ENCODE peak calls at places on chromosomes 11 and 22, in eight cellular contexts. I, U, P, A, O, B, T and Z are unnamed samples.

GRCh38 chr11:15920856-15921629 is 435.3 kb downstream of the SOX6 start:
- DNase-seq in I (peak; percentile 79), U (no peak), P (peak; percentile 23), A (peak; percentile 50), O (no peak), B (no peak), T (no peak), Z (no peak)

GRCh38 chr22:30582788-30583575 is 8.5 kb upstream of the GAL3ST1 start:
- DNase-seq in I (no peak), U (no peak), P (no peak), A (no peak), O (no peak), B (no peak), T (no peak), Z (no peak)

GRCh38 chr22:49212002-49212401 is 615.7 kb downstream of the BRD1 start:
- DNase-seq in I (no peak), U (no peak), P (no peak), A (no peak), O (no peak), B (no peak), T (no peak), Z (no peak)

GRCh38 chr11:47433157-47433556 is 6.9 kb upstream of the PSMC3 start:
- DNase-seq in I (no peak), U (peak; percentile 37), P (no peak), A (no peak), O (no peak), B (no peak), T (no peak), Z (peak; percentile 33)

GRCh38 chr11:68146010-68146540 is 24.9 kb upstream of the CHKA start:
- DNase-seq in I (peak; percentile 13), U (peak; percentile 94), P (no peak), A (peak; percentile 90), O (no peak), B (peak; percentile 19), T (peak; percentile 100), Z (no peak)

GRCh38 chr22:32991353-32992115 is 66.6 kb downstream of the SYN3 start:
- DNase-seq in I (peak; percentile 91), U (no peak), P (peak; percentile 10), A (no peak), O (peak; percentile 59), B (peak; percentile 1), T (no peak), Z (no peak)

GRCh38 chr11:123616505-123617198 is 37.8 kb downstream of the SCN3B start:
- DNase-seq in I (peak; percentile 91), U (no peak), P (peak; percentile 91), A (peak; percentile 63), O (peak; percentile 82), B (peak; percentile 78), T (peak; percentile 30), Z (peak; percentile 37)

GRCh38 chr22:42716649-42717127 is 4.0 kb downstream of the A4GALT start:
- DNase-seq in I (no peak), U (no peak), P (no peak), A (no peak), O (no peak), B (no peak), T (no peak), Z (no peak)

GRCh38 chr11:13772223-13773046 is 104.0 kb downstream of the FAR1 start:
- DNase-seq in I (peak; percentile 78), U (peak; percentile 72), P (peak; percentile 80), A (no peak), O (no peak), B (peak; percentile 77), T (peak; percentile 9), Z (peak; percentile 70)

GRCh38 chr11:70281114-70281729 is 10.7 kb downstream of the PPFIA1 start:
- DNase-seq in I (no peak), U (no peak), P (peak; percentile 76), A (peak; percentile 44), O (no peak), B (peak; percentile 71), T (no peak), Z (peak; percentile 62)

GRCh38 chr11:84384637-84385227 is 1098.6 kb upstream of the CCDC90B start:
- DNase-seq in I (peak; percentile 54), U (peak; percentile 49), P (peak; percentile 71), A (peak; percentile 83), O (peak; percentile 56), B (peak; percentile 49), T (peak; percentile 77), Z (peak; percentile 66)

GRCh38 chr11:23280088-23280487 is 419.8 kb upstream of the CCDC179 start:
- DNase-seq in I (no peak), U (no peak), P (peak; percentile 24), A (no peak), O (no peak), B (no peak), T (no peak), Z (peak; percentile 50)

GRCh38 chr11:115409691-115410220 is 94.5 kb downstream of the CADM1 start:
- DNase-seq in I (no peak), U (peak; percentile 2), P (no peak), A (no peak), O (peak; percentile 83), B (peak; percentile 43), T (peak; percentile 15), Z (peak; percentile 33)

GRCh38 chr22:43829448-43829821 is 17.3 kb upstream of the EFCAB6 start:
- DNase-seq in I (no peak), U (no peak), P (no peak), A (no peak), O (peak; percentile 89), B (no peak), T (no peak), Z (peak; percentile 29)

GRCh38 chr11:132895340-132895739 is 637.0 kb downstream of the OPCML start:
- DNase-seq in I (peak; percentile 85), U (no peak), P (peak; percentile 55), A (no peak), O (no peak), B (peak; percentile 87), T (no peak), Z (peak; percentile 73)

GRCh38 chr11:1879941-1880720 is 11.6 kb downstream of the PRR33 start:
- DNase-seq in I (no peak), U (no peak), P (peak; percentile 59), A (peak; percentile 60), O (no peak), B (peak; percentile 28), T (no peak), Z (peak; percentile 22)

GRCh38 chr11:33500865-33501479 is 199.7 kb downstream of the C11orf91 start:
- DNase-seq in I (peak; percentile 37), U (peak; percentile 25), P (peak; percentile 68), A (peak; percentile 30), O (no peak), B (peak; percentile 67), T (no peak), Z (peak; percentile 63)

GRCh38 chr11:117585631-117586030 is 211.4 kb downstream of the DSCAML1 start:
- DNase-seq in I (no peak), U (no peak), P (no peak), A (no peak), O (no peak), B (no peak), T (no peak), Z (no peak)

GRCh38 chr11:125275905-125276634 is 111.5 kb downstream of the PKNOX2 start:
- DNase-seq in I (peak; percentile 10), U (no peak), P (peak; percentile 72), A (no peak), O (no peak), B (peak; percentile 25), T (no peak), Z (peak; percentile 42)

GRCh38 chr22:38497869-38498268 is 8.2 kb downstream of the DDX17 start:
- DNase-seq in I (no peak), U (no peak), P (no peak), A (no peak), O (no peak), B (no peak), T (no peak), Z (no peak)

GRCh38 chr22:38503021-38503420 is 3.1 kb downstream of the DDX17 start:
- DNase-seq in I (no peak), U (no peak), P (no peak), A (no peak), O (no peak), B (no peak), T (no peak), Z (no peak)

GRCh38 chr22:38505595-38506117 is 455 bp downstream of the DDX17 start:
- DNase-seq in I (no peak), U (peak; percentile 59), P (peak; percentile 62), A (peak; percentile 76), O (peak; percentile 61), B (peak; percentile 74), T (peak; percentile 86), Z (peak; percentile 69)

GRCh38 chr22:38504731-38505594 is 1.1 kb downstream of the DDX17 start:
- DNase-seq in I (peak; percentile 32), U (peak; percentile 41), P (peak; percentile 45), A (peak; percentile 71), O (peak; percentile 39), B (peak; percentile 49), T (peak; percentile 72), Z (no peak)

DNA sequence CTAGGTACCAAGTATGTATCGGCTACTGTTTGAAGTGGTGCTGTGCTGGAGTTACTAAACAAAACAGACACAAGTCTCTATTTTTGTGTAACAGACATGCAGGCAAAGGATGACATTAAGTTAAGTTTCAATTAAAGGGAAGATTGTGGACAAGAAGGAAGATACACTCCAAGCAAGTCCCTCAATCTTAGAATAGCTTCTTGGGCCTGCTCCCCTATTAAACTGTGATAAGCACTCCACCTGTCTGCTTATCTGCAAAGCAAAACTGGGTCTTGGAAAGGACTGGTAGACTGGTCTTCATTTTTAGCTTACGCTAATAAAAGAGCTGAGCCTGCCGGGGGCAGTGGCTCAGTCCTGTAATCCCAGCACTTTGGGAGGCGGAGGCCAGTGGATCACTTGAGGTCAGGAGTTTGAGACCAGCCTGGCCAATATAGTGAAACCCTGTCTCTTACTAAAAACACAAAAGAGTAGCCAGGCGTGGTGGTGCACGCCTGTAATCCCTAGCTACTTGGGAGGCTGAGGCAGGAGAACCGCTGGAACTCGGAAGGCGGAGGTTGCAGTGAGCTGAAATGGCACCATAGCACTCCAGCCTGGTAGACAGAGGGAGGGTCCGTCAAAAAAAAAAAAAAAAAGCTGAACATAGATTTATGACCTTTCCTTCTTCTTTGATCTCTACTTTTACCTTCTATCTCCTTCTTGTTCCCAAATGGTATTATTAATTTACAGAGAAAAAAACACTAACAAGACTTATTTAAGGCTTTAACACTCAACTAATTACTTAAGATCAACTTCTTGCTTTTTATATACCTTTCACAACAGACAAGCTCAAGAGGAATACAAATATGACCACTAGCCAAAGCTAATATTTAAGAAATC is 4.1 kb downstream of the DDX17 start:
- DNase-seq in I (no peak), U (no peak), P (no peak), A (no peak), O (no peak), B (no peak), T (no peak), Z (no peak)
- H3K4me3 ChIP-seq in I (no peak overlapping the region), U (no peak overlapping the region), P (no peak overlapping the region), A (no peak overlapping the region), O (no peak overlapping the region), B (peak overlapping the region; percentile 96), T (no peak overlapping the region), Z (no peak overlapping the region)

GRCh38 chr11:2991477-2992233 is 474 bp downstream of the NAP1L4 start:
- DNase-seq in I (no peak), U (peak; percentile 24), P (peak; percentile 56), A (peak; percentile 63), O (no peak), B (peak; percentile 34), T (peak; percentile 49), Z (peak; percentile 51)
- TF ChIP-seq CTCF in I (no peak), U (no peak), P (no peak), A (no peak), O (no peak), B (no peak), T (no peak), Z (no peak)

GRCh38 chr11:134599180-134599810 is 187.3 kb upstream of the B3GAT1 start:
- DNase-seq in I (no peak), U (no peak), P (no peak), A (no peak), O (no peak), B (no peak), T (no peak), Z (no peak)
- H3K4me3 ChIP-seq in I (no peak overlapping the region), U (no peak overlapping the region), P (no peak overlapping the region), A (no peak overlapping the region), O (no peak overlapping the region), B (no peak overlapping the region), T (no peak overlapping the region), Z (no peak overlapping the region)

GRCh38 chr11:114345575-114346222 is 49.5 kb downstream of the NNMT start:
- DNase-seq in I (no peak), U (no peak), P (no peak), A (no peak), O (no peak), B (no peak), T (no peak), Z (no peak)
- TF ChIP-seq CTCF in I (no peak), U (no peak), P (no peak), A (no peak), O (no peak), B (no peak), T (no peak), Z (no peak)